ENCODE peak calls at places on chromosomes 13 and 19, in seven cellular contexts. S, D, M, Y, A, I and F are unnamed samples.

GRCh38 chr13:31885994-31886393 is 145.6 kb upstream of the FRY start:
- DNase-seq in M (no peak), S (no peak), Y (peak; percentile 16), I (no peak), D (peak; percentile 13), A (no peak), F (peak; percentile 33)

GRCh38 chr13:26075498-26075897 is 23.7 kb upstream of the SHISA2 start:
- DNase-seq in I (peak; percentile 39), D (peak; percentile 52), A (no peak), Y (no peak), M (no peak), S (no peak), F (no peak)

GRCh38 chr13:75762967-75763366 is 126.8 kb downstream of the LMO7 start:
- DNase-seq in D (no peak), A (no peak), M (no peak), Y (no peak), S (no peak), I (no peak), F (no peak)

GRCh38 chr13:80604094-80604493 is 263.2 kb upstream of the SPRY2 start:
- DNase-seq in D (peak; percentile 4), M (no peak), Y (no peak), S (no peak), A (peak; percentile 13), I (peak; percentile 8), F (peak; percentile 4)

GRCh38 chr13:67119481-67119883 is 110.7 kb downstream of the PCDH9 start:
- DNase-seq in S (peak; percentile 93), D (no peak), M (peak; percentile 45), I (no peak), A (no peak), Y (no peak), F (peak; percentile 94)

GRCh38 chr19:49009828-49010227 is 7.1 kb downstream of the LHB start:
- DNase-seq in D (no peak), M (no peak), S (no peak), A (no peak), I (no peak), Y (no peak), F (no peak)

GRCh38 chr19:48746738-48747575 is at the start of gene IZUMO1:
- DNase-seq in I (peak; percentile 97), M (no peak), Y (peak; percentile 82), D (peak; percentile 91), S (peak; percentile 94), A (peak; percentile 77), F (peak; percentile 83)

GRCh38 chr13:32073180-32073864 is 41.7 kb downstream of the FRY start:
- DNase-seq in M (no peak), Y (no peak), I (no peak), S (no peak), D (no peak), A (no peak), F (no peak)

GRCh38 chr19:6402834-6403608 is 10.1 kb upstream of the GTF2F1 start:
- DNase-seq in S (peak; percentile 76), A (no peak), D (peak; percentile 23), I (peak; percentile 25), M (no peak), Y (no peak), F (peak; percentile 81)

GRCh38 chr13:99704390-99704789 is 203.1 kb downstream of the TM9SF2 start:
- DNase-seq in D (no peak), Y (no peak), S (no peak), A (no peak), I (no peak), M (no peak), F (no peak)

GRCh38 chr13:41345921-41346589 is 35.0 kb downstream of the NAA16 start:
- DNase-seq in Y (no peak), A (no peak), M (no peak), D (no peak), I (peak; percentile 29), S (no peak), F (no peak)
- TF ChIP-seq CTCF in Y (no peak), A (no peak), M (no peak), D (no peak), I (no peak), S (no peak), F (no peak)

GRCh38 chr19:1810439-1811160 is 1.5 kb downstream of the ATP8B3 start:
- DNase-seq in M (no peak), Y (no peak), D (no peak), S (no peak), A (no peak), I (no peak), F (no peak)

GRCh38 chr19:1813197-1813836 is 1.2 kb upstream of the ATP8B3 start:
- DNase-seq in S (no peak), D (no peak), I (no peak), Y (no peak), A (no peak), M (no peak), F (no peak)

GRCh38 chr19:1812426-1813196 is 535 bp upstream of the ATP8B3 start:
- DNase-seq in I (peak; percentile 98), A (peak; percentile 91), Y (peak; percentile 97), S (peak; percentile 79), D (peak; percentile 96), M (peak; percentile 33), F (peak; percentile 93)

GRCh38 chr19:1811472-1811894 is 593 bp downstream of the ATP8B3 start:
- DNase-seq in S (peak; percentile 18), D (no peak), Y (peak; percentile 14), A (peak; percentile 76), I (no peak), M (no peak), F (peak; percentile 80)

GRCh38 chr19:1811942-1812425 is at the start of gene ATP8B3:
- DNase-seq in A (no peak), I (peak; percentile 61), S (no peak), Y (no peak), D (no peak), M (no peak), F (no peak)
- TF ChIP-seq CTCF in A (no peak), I (peak; percentile 41), S (no peak), Y (peak; percentile 8), D (peak; percentile 37), M (peak; percentile 22), F (peak; percentile 16)

GRCh38 chr13:81713201-81713600 is 1372.3 kb upstream of the SPRY2 start:
- DNase-seq in M (no peak), D (no peak), S (no peak), Y (no peak), I (no peak), A (no peak), F (no peak)

DNA sequence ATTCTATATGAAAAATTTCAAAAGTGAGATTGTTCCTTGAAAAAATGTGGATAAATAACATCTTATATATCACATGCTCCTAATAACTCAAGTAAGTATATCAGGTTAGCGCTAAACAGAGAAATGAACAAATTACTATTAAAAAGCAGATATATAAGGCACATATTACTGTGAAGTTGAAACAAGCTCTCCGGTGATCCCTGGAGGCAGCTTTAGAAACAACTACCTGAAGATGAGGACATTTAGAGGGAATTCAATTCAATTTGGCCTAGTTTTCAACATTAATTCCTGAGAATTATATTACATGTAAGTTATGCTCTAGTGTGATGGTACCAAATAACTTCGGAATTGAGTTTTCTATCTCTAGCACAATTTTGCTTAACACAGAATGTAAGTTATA is 1373.6 kb upstream of the SPRY2 start:
- DNase-seq in Y (no peak), M (no peak), D (no peak), A (no peak), I (peak; percentile 37), S (no peak), F (no peak)
- TF ChIP-seq CTCF in Y (no peak), M (no peak), D (no peak), A (no peak), I (peak; percentile 48), S (no peak), F (no peak)

GRCh38 chr19:17633700-17634099 is 54.5 kb downstream of the UNC13A start:
- DNase-seq in Y (no peak), M (no peak), I (no peak), S (no peak), D (no peak), A (no peak), F (no peak)
- TF ChIP-seq CTCF in Y (no peak), M (no peak), I (no peak), S (no peak), D (no peak), A (no peak), F (no peak)

DNA sequence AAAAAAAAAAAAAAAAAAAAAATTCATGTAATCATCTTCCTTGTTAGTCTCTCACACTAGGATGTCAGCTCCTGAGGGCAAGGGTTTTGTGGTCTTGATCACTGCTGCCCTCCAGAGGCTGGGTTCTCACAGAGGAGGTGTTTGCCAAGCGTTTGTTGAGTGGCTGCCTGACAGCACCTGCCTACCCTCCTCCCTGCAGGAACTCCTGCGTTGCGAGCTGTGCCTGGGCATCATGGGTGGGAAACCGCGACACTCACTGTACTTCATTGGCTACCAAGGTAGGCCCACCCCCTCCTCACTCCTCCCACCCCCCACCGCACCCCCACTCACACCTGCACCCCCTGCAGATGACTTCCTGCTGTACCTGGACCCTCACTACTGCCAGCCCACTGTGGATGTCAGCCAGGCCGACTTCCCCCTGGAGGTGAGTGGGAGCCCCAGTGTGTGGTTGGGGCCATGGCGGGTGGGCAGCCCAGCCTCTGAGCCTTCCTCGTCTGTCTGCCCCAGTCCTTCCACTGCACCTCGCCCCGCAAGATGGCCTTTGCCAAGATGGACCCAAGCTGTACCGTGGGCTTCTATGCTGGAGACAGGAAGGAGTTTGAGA is 8.1 kb downstream of the ATG4D start:
- DNase-seq in M (no peak), S (no peak), D (no peak), Y (no peak), A (no peak), I (peak; percentile 69), F (no peak)
- TF ChIP-seq CTCF in M (peak; percentile 30), S (peak; percentile 35), D (no peak), Y (peak; percentile 17), A (no peak), I (peak; percentile 25), F (no peak)

GRCh38 chr19:8069116-8069973 is 16.8 kb downstream of the CCL25 start:
- DNase-seq in Y (no peak), I (peak; percentile 90), M (no peak), A (no peak), S (no peak), D (peak; percentile 63), F (no peak)
- TF ChIP-seq CTCF in Y (peak; percentile 60), I (peak; percentile 99), M (peak; percentile 45), A (peak; percentile 39), S (peak; percentile 71), D (peak; percentile 84), F (peak; percentile 35)

GRCh38 chr13:48559638-48560320 is 26.9 kb upstream of the RCBTB2 start:
- DNase-seq in I (no peak), D (no peak), Y (no peak), S (peak; percentile 58), A (no peak), M (no peak), F (peak; percentile 12)
- TF ChIP-seq CTCF in I (no peak), D (no peak), Y (no peak), S (no peak), A (no peak), M (no peak), F (no peak)